ENCODE peak calls at places on chromosomes 13 and 19, in six cellular contexts. One of them, this sample, is unnamed.

GRCh38 chr19:49113762-49114629 is at the start of gene LIN7B:
- DNase-seq in A549: peak; percentile 85
- DNase-seq in K562: peak; percentile 88
- DNase-seq in thyroid gland: peak; percentile 68
- DNase-seq in testis: peak; percentile 61
- DNase-seq in H1: peak; percentile 88
- DNase-seq in this sample: peak; percentile 47

GRCh38 chr19:2270157-2270571 is 11.8 kb downstream of the PEAK3 start:
- DNase-seq in A549: no peak
- DNase-seq in K562: peak; percentile 65
- DNase-seq in thyroid gland: peak; percentile 40
- DNase-seq in testis: no peak
- DNase-seq in H1: no peak
- DNase-seq in this sample: no peak

GRCh38 chr13:98461525-98462240 is 115.2 kb downstream of the STK24 start:
- DNase-seq in A549: no peak
- DNase-seq in K562: no peak
- DNase-seq in thyroid gland: no peak
- DNase-seq in testis: no peak
- DNase-seq in H1: no peak
- DNase-seq in this sample: no peak

GRCh38 chr19:12778020-12778904 is 2.9 kb upstream of the HOOK2 start:
- DNase-seq in A549: peak; percentile 78
- DNase-seq in K562: no peak
- DNase-seq in thyroid gland: peak; percentile 92
- DNase-seq in testis: peak; percentile 73
- DNase-seq in H1: peak; percentile 76
- DNase-seq in this sample: peak; percentile 79

GRCh38 chr19:43687660-43687997 is 17.7 kb upstream of the PLAUR start:
- DNase-seq in A549: no peak
- DNase-seq in K562: no peak
- DNase-seq in thyroid gland: no peak
- DNase-seq in testis: no peak
- DNase-seq in H1: no peak
- DNase-seq in this sample: no peak

GRCh38 chr19:56476671-56477428 is at the start of gene ZNF667:
- DNase-seq in A549: no peak
- DNase-seq in K562: no peak
- DNase-seq in thyroid gland: peak; percentile 36
- DNase-seq in testis: peak; percentile 34
- DNase-seq in H1: no peak
- DNase-seq in this sample: peak; percentile 6

GRCh38 chr13:111399334-111399733 is 78.9 kb downstream of the TEX29 start:
- DNase-seq in A549: no peak
- DNase-seq in K562: no peak
- DNase-seq in thyroid gland: no peak
- DNase-seq in testis: no peak
- DNase-seq in H1: no peak
- DNase-seq in this sample: no peak

GRCh38 chr19:49502866-49503581 is 6.8 kb downstream of the RPS11 start:
- DNase-seq in A549: peak; percentile 79
- DNase-seq in K562: peak; percentile 24
- DNase-seq in thyroid gland: peak; percentile 33
- DNase-seq in testis: peak; percentile 75
- DNase-seq in H1: no peak
- DNase-seq in this sample: no peak

GRCh38 chr13:53045110-53045509 is 16.5 kb downstream of the OLFM4 start:
- DNase-seq in A549: no peak
- DNase-seq in K562: no peak
- DNase-seq in thyroid gland: no peak
- DNase-seq in testis: no peak
- DNase-seq in H1: no peak
- DNase-seq in this sample: no peak

GRCh38 chr19:5643060-5643459 is 20.2 kb downstream of the SAFB start:
- DNase-seq in A549: no peak
- DNase-seq in K562: no peak
- DNase-seq in thyroid gland: no peak
- DNase-seq in testis: no peak
- DNase-seq in H1: no peak
- DNase-seq in this sample: no peak

GRCh38 chr19:11843741-11844140 is 4.8 kb upstream of the ZNF439 start:
- DNase-seq in A549: no peak
- DNase-seq in K562: no peak
- DNase-seq in thyroid gland: no peak
- DNase-seq in testis: peak; percentile 74
- DNase-seq in H1: no peak
- DNase-seq in this sample: peak; percentile 22

GRCh38 chr13:74904547-74904946 is 577.4 kb downstream of the TBC1D4 start:
- DNase-seq in A549: no peak
- DNase-seq in K562: no peak
- DNase-seq in thyroid gland: no peak
- DNase-seq in testis: no peak
- DNase-seq in H1: no peak
- DNase-seq in this sample: no peak

GRCh38 chr13:77767413-77767812 is 69.9 kb downstream of the SLAIN1 start:
- DNase-seq in A549: no peak
- DNase-seq in K562: no peak
- DNase-seq in thyroid gland: no peak
- DNase-seq in testis: no peak
- DNase-seq in H1: no peak
- DNase-seq in this sample: no peak

GRCh38 chr19:33300016-33300981 is 2.0 kb downstream of the CEBPA start:
- DNase-seq in A549: no peak
- DNase-seq in K562: no peak
- DNase-seq in thyroid gland: no peak
- DNase-seq in testis: no peak
- DNase-seq in H1: peak; percentile 47
- DNase-seq in this sample: peak; percentile 42

GRCh38 chr19:34393629-34394028 is 10.6 kb upstream of the PDCD2L start:
- DNase-seq in A549: no peak
- DNase-seq in K562: no peak
- DNase-seq in thyroid gland: no peak
- DNase-seq in testis: no peak
- DNase-seq in H1: no peak
- DNase-seq in this sample: no peak

GRCh38 chr19:17209126-17210036 is 5.8 kb upstream of the USE1 start:
- DNase-seq in A549: peak; percentile 79
- DNase-seq in K562: peak; percentile 100
- DNase-seq in thyroid gland: no peak
- DNase-seq in testis: peak; percentile 76
- DNase-seq in H1: peak; percentile 100
- DNase-seq in this sample: no peak

GRCh38 chr19:40466219-40467006 is at the start of gene SPTBN4:
- DNase-seq in A549: no peak
- DNase-seq in K562: no peak
- DNase-seq in thyroid gland: peak; percentile 48
- DNase-seq in testis: peak; percentile 39
- DNase-seq in H1: peak; percentile 49
- DNase-seq in this sample: no peak

GRCh38 chr19:38929929-38930775 is at the start of gene SARS2:
- DNase-seq in A549: peak; percentile 99
- DNase-seq in K562: peak; percentile 98
- DNase-seq in thyroid gland: peak; percentile 94
- DNase-seq in testis: peak; percentile 94
- DNase-seq in H1: peak; percentile 96
- DNase-seq in this sample: peak; percentile 85

GRCh38 chr13:25018729-25019115 is 77.2 kb upstream of the PABPC3 start:
- DNase-seq in A549: peak; percentile 46
- DNase-seq in K562: no peak
- DNase-seq in thyroid gland: no peak
- DNase-seq in testis: peak; percentile 23
- DNase-seq in H1: no peak
- DNase-seq in this sample: no peak

GRCh38 chr19:54335979-54336892 is 2.7 kb downstream of the LILRA4 start:
- DNase-seq in A549: no peak
- DNase-seq in K562: no peak
- DNase-seq in thyroid gland: no peak
- DNase-seq in testis: no peak
- DNase-seq in H1: no peak
- DNase-seq in this sample: no peak

GRCh38 chr19:53161123-53161522 is 2.3 kb upstream of the ZNF347 start:
- DNase-seq in A549: no peak
- DNase-seq in K562: peak; percentile 80
- DNase-seq in thyroid gland: no peak
- DNase-seq in testis: no peak
- DNase-seq in H1: no peak
- DNase-seq in this sample: no peak

GRCh38 chr19:53158119-53158656 is 665 bp downstream of the ZNF347 start:
- DNase-seq in A549: no peak
- DNase-seq in K562: peak; percentile 37
- DNase-seq in thyroid gland: peak; percentile 49
- DNase-seq in testis: peak; percentile 48
- DNase-seq in H1: peak; percentile 65
- DNase-seq in this sample: peak; percentile 20

GRCh38 chr19:53156888-53157287 is 2.0 kb downstream of the ZNF347 start:
- DNase-seq in A549: no peak
- DNase-seq in K562: no peak
- DNase-seq in thyroid gland: no peak
- DNase-seq in testis: no peak
- DNase-seq in H1: no peak
- DNase-seq in this sample: no peak

GRCh38 chr19:53160350-53160749 is 1.5 kb upstream of the ZNF347 start:
- DNase-seq in A549: no peak
- DNase-seq in K562: no peak
- DNase-seq in thyroid gland: no peak
- DNase-seq in testis: no peak
- DNase-seq in H1: no peak
- DNase-seq in this sample: no peak

GRCh38 chr19:53157601-53158000 is 1.3 kb downstream of the ZNF347 start:
- DNase-seq in A549: no peak
- DNase-seq in K562: no peak
- DNase-seq in thyroid gland: peak; percentile 19
- DNase-seq in testis: peak; percentile 36
- DNase-seq in H1: peak; percentile 47
- DNase-seq in this sample: peak; percentile 11
- H3K4me3 ChIP-seq in A549: no peak overlapping the region
- H3K4me3 ChIP-seq in K562: peak overlapping the region; percentile 66
- H3K4me3 ChIP-seq in thyroid gland: peak overlapping the region; percentile 78
- H3K4me3 ChIP-seq in testis: peak overlapping the region; percentile 67
- H3K4me3 ChIP-seq in H1: peak overlapping the region; percentile 67
- H3K4me3 ChIP-seq in this sample: peak overlapping the region; percentile 54

DNA sequence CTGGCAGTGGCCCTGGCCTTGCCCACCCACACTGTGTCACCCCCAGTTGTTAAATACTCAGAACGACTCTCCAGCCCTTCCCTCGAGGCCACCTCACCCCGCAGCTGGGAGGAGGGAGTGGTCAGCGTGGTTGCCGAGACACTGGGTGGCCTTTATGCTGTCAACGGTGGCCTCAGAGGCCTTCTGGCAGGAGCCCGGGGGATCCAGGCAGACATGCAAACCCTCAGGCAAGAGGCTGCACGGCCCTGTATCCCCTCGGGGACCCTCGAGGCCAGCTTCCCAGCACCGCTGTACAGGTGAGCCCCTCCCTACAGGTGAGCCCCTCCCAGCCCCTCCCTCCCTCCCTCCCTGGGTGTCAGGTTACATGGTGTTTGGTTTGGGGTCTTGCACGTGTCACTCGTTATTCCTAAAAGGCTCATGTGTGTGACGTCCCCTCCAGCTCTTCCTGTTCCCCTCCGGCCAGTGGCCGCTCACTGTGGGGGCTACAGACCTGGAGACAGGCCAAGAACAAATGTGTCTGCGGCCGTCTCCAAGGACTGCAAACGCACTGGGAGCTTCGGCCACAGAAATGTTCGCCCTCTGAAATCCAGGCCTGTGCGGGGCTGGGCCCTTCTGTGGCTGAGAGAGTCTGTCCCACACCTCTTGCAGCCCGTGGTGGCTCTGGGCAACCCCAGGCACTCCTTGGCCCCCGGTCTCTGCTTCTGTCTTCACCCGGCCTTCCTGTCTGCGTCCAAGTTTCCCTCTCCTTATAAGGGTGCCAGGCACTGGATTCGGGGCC is at the start of gene TEKTIP1:
- DNase-seq in A549: peak; percentile 45
- DNase-seq in K562: peak; percentile 56
- DNase-seq in thyroid gland: no peak
- DNase-seq in testis: no peak
- DNase-seq in H1: peak; percentile 66
- DNase-seq in this sample: no peak
- H3K27ac ChIP-seq in A549: peak within 1 kb of the TSS; percentile 8
- H3K27ac ChIP-seq in K562: peak within 1 kb of the TSS; percentile 10
- H3K27ac ChIP-seq in thyroid gland: no peak within 1 kb of the TSS
- H3K27ac ChIP-seq in testis: no peak within 1 kb of the TSS
- H3K27ac ChIP-seq in H1: no peak within 1 kb of the TSS
- H3K27ac ChIP-seq in this sample: no peak within 1 kb of the TSS

GRCh38 chr13:95300625-95301134 is 571 bp downstream of the ABCC4 start:
- DNase-seq in A549: peak; percentile 71
- DNase-seq in K562: peak; percentile 73
- DNase-seq in thyroid gland: peak; percentile 49
- DNase-seq in testis: peak; percentile 62
- DNase-seq in H1: peak; percentile 67
- DNase-seq in this sample: peak; percentile 66
- TF ChIP-seq POLR2A in A549: no peak
- TF ChIP-seq POLR2A in K562: no peak
- TF ChIP-seq POLR2A in thyroid gland: no peak
- TF ChIP-seq POLR2A in testis: no peak
- TF ChIP-seq POLR2A in H1: no peak
- TF ChIP-seq POLR2A in this sample: no peak

GRCh38 chr13:113110852-113111315 is 5.3 kb downstream of the F7 start:
- DNase-seq in A549: no peak
- DNase-seq in K562: no peak
- DNase-seq in thyroid gland: no peak
- DNase-seq in testis: no peak
- DNase-seq in H1: no peak
- DNase-seq in this sample: no peak
- H3K4me3 ChIP-seq in A549: no peak overlapping the region
- H3K4me3 ChIP-seq in K562: no peak overlapping the region
- H3K4me3 ChIP-seq in thyroid gland: no peak overlapping the region
- H3K4me3 ChIP-seq in testis: peak overlapping the region; percentile 65
- H3K4me3 ChIP-seq in H1: peak overlapping the region; percentile 64
- H3K4me3 ChIP-seq in this sample: peak overlapping the region; percentile 35

DNA sequence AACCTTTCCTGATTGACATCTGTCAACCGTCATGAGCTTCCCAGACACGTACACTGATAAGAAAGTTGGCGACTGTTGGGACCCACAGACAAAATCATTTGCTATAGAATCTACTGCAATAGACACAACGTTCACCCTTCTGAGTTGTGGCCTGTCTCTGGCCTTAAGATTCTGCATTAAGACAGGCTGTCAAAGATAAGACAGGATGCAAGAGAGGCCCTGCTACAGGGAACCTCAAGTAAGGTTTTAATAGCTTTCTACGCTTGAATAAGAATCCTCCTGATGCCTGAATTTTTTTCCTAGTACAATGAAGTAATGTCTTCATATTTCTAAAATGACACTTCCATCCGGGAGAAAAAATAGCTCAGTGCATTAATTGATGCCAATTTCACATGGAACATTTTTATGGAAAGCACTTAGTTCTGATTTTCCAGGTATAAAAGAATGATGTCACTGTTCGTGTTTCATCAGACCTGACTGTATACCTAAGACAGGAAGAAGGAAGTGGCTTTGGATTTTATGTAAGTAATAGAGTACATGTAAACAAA is 275.3 kb upstream of the GPC6 start:
- DNase-seq in A549: no peak
- DNase-seq in K562: no peak
- DNase-seq in thyroid gland: no peak
- DNase-seq in testis: no peak
- DNase-seq in H1: no peak
- DNase-seq in this sample: no peak
- H3K27ac ChIP-seq in A549: no peak overlapping the region
- H3K27ac ChIP-seq in K562: no peak overlapping the region
- H3K27ac ChIP-seq in thyroid gland: no peak overlapping the region
- H3K27ac ChIP-seq in testis: no peak overlapping the region
- H3K27ac ChIP-seq in H1: no peak overlapping the region
- H3K27ac ChIP-seq in this sample: no peak overlapping the region